ENCODE peak calls at places on chromosomes 11 and 22, in nine cellular contexts. A, K, E, S, N, G, U, D and V are unnamed samples.

GRCh38 chr11:30346068-30346688 is 23.3 kb downstream of the ARL14EP start:
- DNase-seq in A (peak), K (peak), E (no peak), S (peak), N (peak), G (peak), U (peak), D (peak), V (no peak)

GRCh38 chr22:45565973-45566372 is 63.3 kb downstream of the FBLN1 start:
- DNase-seq in A (no peak), K (no peak), E (no peak), S (no peak), N (no peak), G (no peak), U (no peak), D (no peak), V (no peak)

GRCh38 chr11:12224537-12224893 is 114.1 kb downstream of the MICAL2 start:
- DNase-seq in A (no peak), K (no peak), E (peak), S (peak), N (peak), G (peak), U (no peak), D (peak), V (no peak)

GRCh38 chr11:125512106-125512505 is 16.0 kb upstream of the FEZ1 start:
- DNase-seq in A (no peak), K (no peak), E (no peak), S (no peak), N (no peak), G (no peak), U (no peak), D (no peak), V (no peak)

GRCh38 chr22:46462726-46463371 is 74.6 kb downstream of the CELSR1 start:
- DNase-seq in A (no peak), K (no peak), E (no peak), S (no peak), N (peak), G (peak), U (no peak), D (no peak), V (no peak)

GRCh38 chr22:44738347-44738715 is 14.0 kb upstream of the ARHGAP8 start:
- DNase-seq in A (no peak), K (no peak), E (no peak), S (no peak), N (peak), G (no peak), U (peak), D (no peak), V (no peak)

GRCh38 chr11:73784080-73784634 is 3.5 kb upstream of the MRPL48 start:
- DNase-seq in A (no peak), K (no peak), E (no peak), S (no peak), N (peak), G (no peak), U (peak), D (no peak), V (no peak)

GRCh38 chr11:1295086-1295485 is 14.3 kb downstream of the TOLLIP start:
- DNase-seq in A (no peak), K (no peak), E (no peak), S (no peak), N (no peak), G (no peak), U (no peak), D (no peak), V (no peak)

GRCh38 chr22:31244044-31244942 is 32.2 kb downstream of the LIMK2 start:
- DNase-seq in A (no peak), K (no peak), E (no peak), S (no peak), N (peak), G (peak), U (peak), D (no peak), V (no peak)